ENCODE peak calls at places on chromosomes 3 and 15, in eight cellular contexts. T, C, M, K, E, O, W and H are unnamed samples.

GRCh38 chr15:45919806-45920205 is 285.0 kb downstream of the SQOR start:
- DNase-seq in T (peak), C (no peak), M (no peak), K (no peak), E (no peak), O (peak), W (no peak), H (no peak)

GRCh38 chr3:8845641-8846040 is 76.2 kb upstream of the OXTR start:
- DNase-seq in T (no peak), C (no peak), M (no peak), K (no peak), E (no peak), O (peak), W (no peak), H (no peak)

GRCh38 chr3:113912551-113913246 is 35.1 kb upstream of the ZDHHC23 start:
- DNase-seq in T (peak), C (no peak), M (peak), K (peak), E (no peak), O (peak), W (peak), H (no peak)

GRCh38 chr3:160163259-160163878 is 61.9 kb upstream of the C3orf80 start:
- DNase-seq in T (no peak), C (no peak), M (no peak), K (no peak), E (no peak), O (peak), W (no peak), H (no peak)

GRCh38 chr15:29269485-29270168 is at the start of gene NSMCE3:
- DNase-seq in T (peak), C (peak), M (peak), K (peak), E (peak), O (peak), W (peak), H (peak)

GRCh38 chr3:13093687-13094086 is 20.5 kb upstream of the IQSEC1 start:
- DNase-seq in T (no peak), C (no peak), M (no peak), K (no peak), E (no peak), O (no peak), W (no peak), H (no peak)

GRCh38 chr3:12796171-12797123 is at the start of gene CAND2:
- DNase-seq in T (no peak), C (peak), M (peak), K (peak), E (peak), O (peak), W (no peak), H (no peak)

GRCh38 chr3:37981348-37981664 is 9.3 kb upstream of the VILL start:
- DNase-seq in T (no peak), C (no peak), M (no peak), K (no peak), E (no peak), O (no peak), W (no peak), H (no peak)

GRCh38 chr3:52986938-52987337 is 58.9 kb downstream of the SFMBT1 start:
- DNase-seq in T (no peak), C (no peak), M (no peak), K (no peak), E (no peak), O (no peak), W (no peak), H (no peak)

GRCh38 chr15:40323953-40324937 is 753 bp downstream of the INAFM2 start:
- DNase-seq in T (no peak), C (no peak), M (no peak), K (peak), E (peak), O (peak), W (no peak), H (no peak)

GRCh38 chr15:35038655-35039534 is 46.2 kb downstream of the NANOGP8 start:
- DNase-seq in T (no peak), C (no peak), M (no peak), K (no peak), E (no peak), O (peak), W (no peak), H (peak)

GRCh38 chr3:113212155-113212844 is 943 bp downstream of the BOC start:
- DNase-seq in T (no peak), C (no peak), M (no peak), K (peak), E (no peak), O (peak), W (no peak), H (no peak)

GRCh38 chr3:57128863-57129602 is 36.1 kb downstream of the IL17RD start:
- DNase-seq in T (no peak), C (no peak), M (no peak), K (no peak), E (no peak), O (no peak), W (no peak), H (no peak)

GRCh38 chr3:188084751-188085595 is 69.0 kb upstream of the LPP start:
- DNase-seq in T (no peak), C (no peak), M (no peak), K (no peak), E (no peak), O (no peak), W (no peak), H (no peak)

GRCh38 chr3:195075199-195075940 is 195.6 kb downstream of the XXYLT1 start:
- DNase-seq in T (no peak), C (no peak), M (no peak), K (no peak), E (no peak), O (peak), W (no peak), H (no peak)

GRCh38 chr15:47717036-47717611 is at the start of gene SEMA6D:
- DNase-seq in T (peak), C (no peak), M (peak), K (peak), E (peak), O (peak), W (no peak), H (peak)

GRCh38 chr15:81516461-81516860 is 142.4 kb upstream of the TMC3 start:
- DNase-seq in T (no peak), C (no peak), M (no peak), K (no peak), E (no peak), O (peak), W (no peak), H (no peak)

GRCh38 chr3:55089211-55089610 is 161.4 kb upstream of the LRTM1 start:
- DNase-seq in T (peak), C (no peak), M (no peak), K (no peak), E (no peak), O (peak), W (no peak), H (no peak)

GRCh38 chr3:24595801-24596200 is 101.2 kb upstream of the THRB start:
- DNase-seq in T (peak), C (no peak), M (no peak), K (no peak), E (no peak), O (peak), W (no peak), H (no peak)

GRCh38 chr15:98943609-98944111 is 63.9 kb downstream of the PGPEP1L start:
- DNase-seq in T (no peak), C (no peak), M (no peak), K (no peak), E (peak), O (no peak), W (no peak), H (no peak)

GRCh38 chr3:113258311-113258710 is 47.0 kb downstream of the BOC start:
- DNase-seq in T (no peak), C (no peak), M (no peak), K (no peak), E (no peak), O (peak), W (no peak), H (no peak)

GRCh38 chr15:54854667-54855066 is 342.1 kb downstream of the RSL24D1 start:
- DNase-seq in T (no peak), C (no peak), M (no peak), K (no peak), E (no peak), O (no peak), W (no peak), H (no peak)

GRCh38 chr15:90286678-90287077 is 21.2 kb downstream of the NGRN start:
- DNase-seq in T (no peak), C (peak), M (no peak), K (peak), E (no peak), O (peak), W (no peak), H (no peak)